ENCODE peak calls at places on chromosomes 11 and 22, in six cellular contexts. I, A, P, X, C and B are unnamed samples.

GRCh38 chr11:12220305-12220704 is 109.9 kb downstream of the MICAL2 start:
- DNase-seq in A (no peak), C (no peak), I (no peak), X (no peak), P (no peak), B (no peak)

GRCh38 chr22:41910599-41911291 is 4.1 kb downstream of the SHISA8 start:
- DNase-seq in P (no peak), A (no peak), C (no peak), I (no peak), X (no peak), B (no peak)

GRCh38 chr11:34480339-34480738 is 33.3 kb downstream of the ELF5 start:
- DNase-seq in X (no peak), A (no peak), C (no peak), I (no peak), P (no peak), B (no peak)

GRCh38 chr11:125165111-125165663 is 636 bp downstream of the PKNOX2 start:
- DNase-seq in C (peak), A (peak), X (no peak), I (no peak), P (no peak), B (peak)

GRCh38 chr11:46237248-46238077 is 40.0 kb upstream of the CREB3L1 start:
- DNase-seq in A (peak), X (no peak), P (peak), I (no peak), C (peak), B (peak)

GRCh38 chr11:117169726-117170125 is 8.8 kb upstream of the SIDT2 start:
- DNase-seq in X (no peak), A (no peak), C (no peak), I (no peak), P (no peak), B (no peak)

GRCh38 chr11:35526370-35526792 is 965 bp upstream of the PAMR1 start:
- DNase-seq in I (no peak), A (no peak), P (no peak), C (peak), X (no peak), B (no peak)

GRCh38 chr11:74730601-74731260 is 495 bp downstream of the CHRDL2 start:
- DNase-seq in X (no peak), A (no peak), P (no peak), I (no peak), C (peak), B (no peak)

GRCh38 chr11:132072044-132072879 is 701.8 kb downstream of the NTM start:
- DNase-seq in A (no peak), X (no peak), I (no peak), P (no peak), C (no peak), B (no peak)

GRCh38 chr11:129589190-129589589 is 213.5 kb downstream of the BARX2 start:
- DNase-seq in A (no peak), C (no peak), I (no peak), P (no peak), X (no peak), B (no peak)

GRCh38 chr11:93085097-93085496 is 112.7 kb downstream of the SLC36A4 start:
- DNase-seq in I (no peak), C (no peak), X (no peak), A (no peak), P (no peak), B (no peak)

GRCh38 chr22:36136475-36136874 is 24.1 kb downstream of the APOL3 start:
- DNase-seq in C (no peak), P (no peak), I (no peak), A (no peak), X (no peak), B (no peak)

GRCh38 chr11:93738647-93739081 is 2.6 kb downstream of the TAF1D start:
- DNase-seq in C (no peak), X (no peak), P (no peak), A (no peak), I (no peak), B (no peak)

GRCh38 chr11:125022551-125022950 is 40.6 kb upstream of the SLC37A2 start:
- DNase-seq in X (no peak), A (no peak), I (no peak), C (no peak), P (no peak), B (no peak)

GRCh38 chr22:30887418-30887817 is 81.2 kb downstream of the MORC2 start:
- DNase-seq in I (no peak), P (no peak), A (no peak), X (no peak), C (no peak), B (peak)

GRCh38 chr11:110467556-110467955 is 37.8 kb downstream of the FDX1 start:
- DNase-seq in A (no peak), X (no peak), P (no peak), C (no peak), I (peak), B (no peak)

GRCh38 chr22:38089474-38089851 is 5.5 kb upstream of the SLC16A8 start:
- DNase-seq in C (no peak), X (no peak), I (no peak), P (no peak), A (no peak), B (no peak)

GRCh38 chr22:43164636-43165035 is 13.3 kb downstream of the TSPO start:
- DNase-seq in X (no peak), A (no peak), C (no peak), P (no peak), I (no peak), B (no peak)

GRCh38 chr11:94175545-94175944 is 46.9 kb downstream of the PANX1 start:
- DNase-seq in X (no peak), P (no peak), I (no peak), C (no peak), A (no peak), B (no peak)

GRCh38 chr11:2799881-2800654 is 85.5 kb downstream of the CDKN1C start:
- DNase-seq in I (no peak), A (no peak), C (peak), X (no peak), P (peak), B (no peak)

GRCh38 chr11:110908401-110909106 is 196.3 kb upstream of the ARHGAP20 start:
- DNase-seq in C (no peak), X (no peak), A (no peak), I (no peak), P (no peak), B (no peak)

GRCh38 chr22:36352775-36353507 is 34.8 kb downstream of the MYH9 start:
- DNase-seq in I (peak), A (no peak), X (no peak), C (no peak), P (no peak), B (no peak)

GRCh38 chr22:40749006-40749405 is 69.7 kb downstream of the MCHR1 start:
- DNase-seq in A (no peak), C (no peak), P (no peak), I (no peak), X (no peak), B (no peak)

GRCh38 chr11:20962581-20962980 is 293.2 kb downstream of the NELL1 start:
- DNase-seq in C (no peak), X (no peak), I (no peak), P (no peak), A (no peak), B (no peak)

GRCh38 chr11:36509265-36509664 is 807 bp downstream of the TRAF6 start:
- DNase-seq in A (no peak), P (peak), X (no peak), I (no peak), C (no peak), B (no peak)

GRCh38 chr11:64971421-64972233 is at the start of gene MAJIN:
- DNase-seq in I (no peak), X (peak), A (peak), C (peak), P (peak), B (no peak)

GRCh38 chr11:72641900-72642814 is 32.1 kb downstream of the PDE2A start:
- DNase-seq in C (peak), P (peak), I (no peak), X (no peak), A (peak), B (no peak)

GRCh38 chr11:97557399-97557798 is 1167.6 kb downstream of the JRKL start:
- DNase-seq in C (no peak), A (no peak), P (no peak), X (no peak), I (no peak), B (no peak)

GRCh38 chr11:20156280-20156875 is 3.9 kb downstream of the DBX1 start:
- DNase-seq in X (no peak), C (peak), A (no peak), I (no peak), P (peak), B (no peak)

GRCh38 chr11:102427068-102427467 is 25.5 kb downstream of the TMEM123 start:
- DNase-seq in A (no peak), C (no peak), X (no peak), P (no peak), I (no peak), B (no peak)

GRCh38 chr11:2787816-2788750 is 88.3 kb upstream of the KCNQ1OT1 start:
- DNase-seq in X (no peak), I (peak), A (no peak), C (peak), P (no peak), B (no peak)

GRCh38 chr11:95279921-95280861 is 49.2 kb upstream of the SESN3 start:
- DNase-seq in A (no peak), I (no peak), C (no peak), X (no peak), P (no peak), B (no peak)

GRCh38 chr11:77201991-77202841 is 74.2 kb downstream of the MYO7A start:
- DNase-seq in X (no peak), C (no peak), I (no peak), P (no peak), A (no peak), B (no peak)

GRCh38 chr11:118211006-118211405 is 13.8 kb downstream of the JAML start:
- DNase-seq in I (no peak), A (no peak), P (no peak), C (peak), X (no peak), B (no peak)

GRCh38 chr11:118213774-118214173 is 11.0 kb downstream of the JAML start:
- DNase-seq in P (no peak), X (no peak), I (peak), A (no peak), C (no peak), B (no peak)

GRCh38 chr11:118212131-118212725 is 12.6 kb downstream of the JAML start:
- DNase-seq in P (no peak), X (no peak), I (peak), A (no peak), C (no peak), B (no peak)

GRCh38 chr11:118214210-118214914 is 10.4 kb downstream of the JAML start:
- DNase-seq in I (no peak), P (no peak), C (no peak), A (no peak), X (no peak), B (no peak)

DNA sequence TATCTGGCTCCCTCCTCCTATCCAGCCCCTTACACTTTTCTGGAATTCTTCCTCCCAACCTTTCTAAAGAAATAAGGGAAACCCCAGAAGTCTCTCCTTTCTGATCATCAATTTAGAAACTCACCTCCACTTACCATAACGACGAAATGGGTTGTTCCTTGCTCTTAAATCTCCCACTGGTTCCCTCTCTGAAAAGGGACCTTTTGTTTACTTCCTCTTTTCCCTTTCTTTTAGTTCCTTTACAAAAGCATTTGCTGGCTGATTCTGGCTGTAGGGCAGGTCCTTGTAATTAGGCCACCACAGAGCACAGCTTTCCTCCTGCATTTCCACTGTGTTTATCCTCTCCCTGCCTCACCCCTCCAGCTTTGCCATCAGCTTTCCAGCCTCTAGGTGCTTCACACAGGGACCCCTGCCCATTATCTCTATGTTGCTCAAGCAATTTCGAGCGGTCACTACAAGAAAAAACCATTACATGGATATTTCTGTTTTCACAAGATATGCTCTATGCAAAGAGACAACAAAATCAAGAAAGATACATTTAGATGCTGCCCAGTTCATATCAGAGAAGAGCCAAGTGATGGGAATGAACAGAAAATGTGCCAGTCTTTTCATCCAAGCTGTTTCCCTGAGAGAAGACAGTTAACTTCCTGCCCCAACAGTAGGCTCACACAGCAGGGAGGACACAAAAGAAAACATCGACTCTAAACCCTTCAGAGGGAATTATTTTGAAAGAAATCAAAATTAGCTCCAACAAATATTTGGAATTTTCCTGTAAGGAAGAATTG is 11.8 kb downstream of the JAML start:
- DNase-seq in A (no peak), X (no peak), I (no peak), P (no peak), C (no peak), B (no peak)
- TF ChIP-seq TAF1 in A (no peak), X (no peak), I (no peak), P (no peak), C (no peak), B (no peak)

DNA sequence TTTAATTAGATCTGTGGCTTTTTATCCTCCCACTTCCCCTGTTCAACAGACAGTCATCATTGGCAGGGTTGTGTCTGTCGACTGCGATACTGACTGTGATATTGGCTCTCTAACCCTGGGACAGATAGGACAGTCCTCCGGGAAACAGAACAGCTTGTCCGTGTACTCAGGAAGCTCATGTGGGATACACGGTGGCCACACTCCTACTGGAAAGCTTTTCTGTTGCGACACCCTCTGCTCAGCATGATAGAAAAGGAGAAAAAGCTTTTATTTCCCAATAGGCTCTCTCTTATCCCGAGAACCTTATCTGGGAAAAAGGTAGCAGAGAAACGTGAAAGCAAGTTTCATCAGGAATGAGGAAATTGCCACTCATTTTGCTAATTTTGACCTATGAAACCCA is 60.4 kb upstream of the HSPA8 start:
- DNase-seq in A (no peak), I (no peak), C (no peak), P (no peak), X (no peak), B (no peak)
- TF ChIP-seq POLR2A in A (no peak), I (no peak), C (no peak), P (no peak), X (no peak), B (no peak)

GRCh38 chr11:69014084-69014935 is 1.3 kb upstream of the MRGPRF start:
- DNase-seq in P (no peak), X (no peak), C (peak), A (no peak), I (peak), B (no peak)
- TF ChIP-seq POLR2AphosphoS5 in P (no peak), X (no peak), C (no peak), A (no peak), I (no peak), B (no peak)

GRCh38 chr22:49825944-49826602 is 1.6 kb downstream of the BRD1 start:
- DNase-seq in A (no peak), X (no peak), C (no peak), P (no peak), I (peak), B (no peak)
- TF ChIP-seq TAF1 in A (no peak), X (no peak), C (no peak), P (no peak), I (no peak), B (no peak)

GRCh38 chr11:67373916-67374570 is 645 bp upstream of the CLCF1 start:
- DNase-seq in P (peak), I (peak), X (no peak), A (no peak), C (peak), B (peak)
- TF ChIP-seq POLR2A in P (peak), I (no peak), X (no peak), A (no peak), C (no peak), B (no peak)

DNA sequence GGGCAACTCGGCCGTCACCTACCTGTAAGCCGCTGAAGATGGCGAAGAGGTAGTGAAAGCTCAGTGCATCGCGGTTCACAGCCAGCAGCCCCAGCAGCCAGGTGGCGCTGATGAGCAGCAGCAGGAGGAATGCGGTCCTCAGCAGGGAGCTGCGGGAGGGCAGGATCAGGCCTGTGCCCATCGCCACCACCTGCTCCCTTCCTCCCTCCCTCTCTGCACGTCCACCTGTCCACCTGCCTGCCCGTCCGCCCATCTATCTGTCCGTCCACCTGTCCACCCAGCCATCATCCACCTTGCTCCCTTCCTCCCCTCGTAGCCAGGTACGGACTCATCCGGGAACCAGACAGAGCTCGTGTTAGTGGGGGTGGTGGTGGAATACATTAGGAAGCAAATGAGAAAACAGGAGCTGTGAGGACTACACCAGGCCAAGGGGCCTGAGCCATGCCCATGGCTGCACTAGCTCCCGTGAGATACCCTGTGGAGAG is 32.2 kb downstream of the TRMU start:
- DNase-seq in C (peak), X (no peak), I (peak), A (peak), P (peak), B (peak)
- TF ChIP-seq POLR2AphosphoS5 in C (peak), X (no peak), I (no peak), A (no peak), P (no peak), B (no peak)

GRCh38 chr11:126233391-126233790 is 21.8 kb downstream of the FAM118B start:
- DNase-seq in I (no peak), A (no peak), P (no peak), C (no peak), X (no peak), B (no peak)
- TF ChIP-seq TAF1 in I (no peak), A (no peak), P (no peak), C (no peak), X (no peak), B (no peak)